ENCODE peak calls at places on chromosome 21, in seven cellular contexts. W, X, L, R, V, N and Z are unnamed samples.

GRCh38 chr21:15520811-15521643 is 208.8 kb upstream of the USP25 start:
- DNase-seq in W (peak; percentile 27), X (no peak), L (no peak), R (no peak), V (no peak), N (no peak), Z (no peak)

GRCh38 chr21:17576080-17576835 is 36.4 kb downstream of the BTG3 start:
- DNase-seq in W (no peak), X (peak; percentile 7), L (no peak), R (no peak), V (no peak), N (no peak), Z (no peak)

GRCh38 chr21:35410123-35410522 is 361.0 kb upstream of the RUNX1 start:
- DNase-seq in W (no peak), X (no peak), L (no peak), R (no peak), V (no peak), N (no peak), Z (no peak)

GRCh38 chr21:18252686-18253085 is 8.1 kb downstream of the CHODL start:
- DNase-seq in W (no peak), X (no peak), L (no peak), R (no peak), V (peak; percentile 22), N (no peak), Z (no peak)

GRCh38 chr21:43971201-43971991 is 40.7 kb upstream of the TRAPPC10 start:
- DNase-seq in W (no peak), X (no peak), L (no peak), R (no peak), V (no peak), N (peak; percentile 28), Z (no peak)

GRCh38 chr21:31529406-31529805 is 130.1 kb upstream of the SOD1 start:
- DNase-seq in W (no peak), X (no peak), L (no peak), R (no peak), V (no peak), N (no peak), Z (no peak)

GRCh38 chr21:38918629-38919346 is 113.1 kb downstream of the ETS2 start:
- DNase-seq in W (peak; percentile 40), X (no peak), L (no peak), R (no peak), V (no peak), N (no peak), Z (no peak)

GRCh38 chr21:32889596-32889995 is 118.0 kb upstream of the PAXBP1 start:
- DNase-seq in W (no peak), X (no peak), L (no peak), R (no peak), V (no peak), N (no peak), Z (no peak)

GRCh38 chr21:39660596-39660995 is 47.9 kb downstream of the B3GALT5 start:
- DNase-seq in W (peak; percentile 79), X (no peak), L (no peak), R (peak; percentile 58), V (peak; percentile 49), N (peak; percentile 71), Z (no peak)

GRCh38 chr21:17580319-17580718 is 32.4 kb downstream of the BTG3 start:
- DNase-seq in W (no peak), X (no peak), L (no peak), R (no peak), V (no peak), N (no peak), Z (no peak)

GRCh38 chr21:34524671-34525601 is 12.9 kb upstream of the KCNE1 start:
- DNase-seq in W (peak; percentile 56), X (no peak), L (no peak), R (no peak), V (no peak), N (no peak), Z (no peak)

GRCh38 chr21:35053356-35054096 is 4.4 kb upstream of the RUNX1 start:
- DNase-seq in W (peak; percentile 10), X (peak; percentile 14), L (no peak), R (no peak), V (no peak), N (no peak), Z (no peak)

GRCh38 chr21:39136711-39137110 is 46.5 kb downstream of the PSMG1 start:
- DNase-seq in W (no peak), X (no peak), L (no peak), R (no peak), V (no peak), N (no peak), Z (no peak)

GRCh38 chr21:31497939-31498338 is 153.9 kb upstream of the TIAM1 start:
- DNase-seq in W (no peak), X (no peak), L (no peak), R (no peak), V (no peak), N (no peak), Z (no peak)

GRCh38 chr21:31511258-31511657 is 148.2 kb upstream of the SOD1 start:
- DNase-seq in W (no peak), X (no peak), L (no peak), R (no peak), V (no peak), N (no peak), Z (no peak)

GRCh38 chr21:14120091-14120734 is 90.5 kb downstream of the LIPI start:
- DNase-seq in W (peak; percentile 33), X (peak; percentile 52), L (no peak), R (peak; percentile 49), V (no peak), N (no peak), Z (no peak)

GRCh38 chr21:25453524-25453923 is 153.8 kb downstream of the MRPL39 start:
- DNase-seq in W (no peak), X (no peak), L (no peak), R (no peak), V (no peak), N (no peak), Z (no peak)

GRCh38 chr21:33412832-33413519 is 9.8 kb downstream of the IFNGR2 start:
- DNase-seq in W (peak; percentile 71), X (no peak), L (no peak), R (peak; percentile 58), V (no peak), N (no peak), Z (no peak)

GRCh38 chr21:43993420-43993934 is 18.6 kb upstream of the TRAPPC10 start:
- DNase-seq in W (no peak), X (no peak), L (no peak), R (no peak), V (no peak), N (no peak), Z (no peak)

GRCh38 chr21:42849759-42850412 is 29.5 kb downstream of the WDR4 start:
- DNase-seq in W (no peak), X (no peak), L (no peak), R (no peak), V (no peak), N (no peak), Z (no peak)

GRCh38 chr21:42850866-42851391 is 28.4 kb downstream of the WDR4 start:
- DNase-seq in W (no peak), X (peak; percentile 12), L (no peak), R (no peak), V (no peak), N (no peak), Z (no peak)

GRCh38 chr21:42847726-42848125 is 31.6 kb downstream of the WDR4 start:
- DNase-seq in W (no peak), X (no peak), L (no peak), R (no peak), V (no peak), N (no peak), Z (no peak)

GRCh38 chr21:42850463-42850862 is 28.9 kb downstream of the WDR4 start:
- DNase-seq in W (no peak), X (no peak), L (no peak), R (no peak), V (no peak), N (no peak), Z (no peak)

DNA sequence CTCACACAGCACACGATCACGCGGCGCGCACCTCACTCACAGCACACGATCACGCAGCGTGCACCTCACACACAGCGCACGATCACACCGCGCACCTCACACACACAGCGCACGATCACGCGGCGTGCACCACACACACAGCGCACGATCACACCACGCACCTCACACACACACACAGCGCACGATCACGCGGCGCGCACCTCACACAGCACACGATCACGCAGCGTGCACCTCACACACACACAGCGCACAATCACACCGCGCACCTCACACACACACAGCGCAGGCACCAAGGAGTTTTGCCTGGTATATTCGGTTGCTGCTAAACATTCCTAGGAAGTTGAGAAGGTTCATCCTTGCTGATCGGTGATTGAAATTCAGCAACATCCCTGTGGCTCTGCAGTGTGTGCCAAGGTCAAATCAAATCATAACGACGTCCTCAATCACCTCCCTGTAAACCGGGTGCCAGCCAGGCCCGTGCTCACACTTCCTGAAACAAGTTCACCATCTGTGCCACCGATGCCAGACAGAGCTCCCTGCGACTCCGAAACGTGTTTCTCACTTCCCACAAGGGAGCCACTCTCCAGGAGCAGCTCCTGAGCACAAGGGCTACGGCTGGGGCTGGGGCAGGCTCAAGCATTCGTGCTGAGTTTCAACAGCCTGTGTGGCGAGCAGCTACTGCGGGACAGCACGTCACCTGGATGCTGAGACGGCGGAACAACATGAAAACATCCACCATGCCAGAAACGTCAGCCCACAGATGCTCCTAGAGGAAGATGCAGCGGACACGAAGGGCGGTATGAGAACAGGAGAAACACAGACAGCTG is 30.2 kb downstream of the WDR4 start:
- DNase-seq in W (no peak), X (no peak), L (no peak), R (no peak), V (no peak), N (no peak), Z (no peak)
- H3K36me3 ChIP-seq in W (no peaks in the 10 kb centered on the region), X (peaks cover 23% of the 10 kb centered on the region), L (peaks cover 52% of the 10 kb centered on the region), R (peaks cover 2% of the 10 kb centered on the region), V (peaks cover 19% of the 10 kb centered on the region), N (no peaks in the 10 kb centered on the region), Z (peaks cover 36% of the 10 kb centered on the region)

GRCh38 chr21:27212444-27212843 is 245.6 kb upstream of the ADAMTS5 start:
- DNase-seq in W (no peak), X (no peak), L (no peak), R (no peak), V (no peak), N (no peak), Z (no peak)
- H3K4me1 ChIP-seq in W (no peaks in the 10 kb centered on the region), X (no peaks in the 10 kb centered on the region), L (no peaks in the 10 kb centered on the region), R (no peaks in the 10 kb centered on the region), V (no peaks in the 10 kb centered on the region), N (no peaks in the 10 kb centered on the region), Z (no peaks in the 10 kb centered on the region)

DNA sequence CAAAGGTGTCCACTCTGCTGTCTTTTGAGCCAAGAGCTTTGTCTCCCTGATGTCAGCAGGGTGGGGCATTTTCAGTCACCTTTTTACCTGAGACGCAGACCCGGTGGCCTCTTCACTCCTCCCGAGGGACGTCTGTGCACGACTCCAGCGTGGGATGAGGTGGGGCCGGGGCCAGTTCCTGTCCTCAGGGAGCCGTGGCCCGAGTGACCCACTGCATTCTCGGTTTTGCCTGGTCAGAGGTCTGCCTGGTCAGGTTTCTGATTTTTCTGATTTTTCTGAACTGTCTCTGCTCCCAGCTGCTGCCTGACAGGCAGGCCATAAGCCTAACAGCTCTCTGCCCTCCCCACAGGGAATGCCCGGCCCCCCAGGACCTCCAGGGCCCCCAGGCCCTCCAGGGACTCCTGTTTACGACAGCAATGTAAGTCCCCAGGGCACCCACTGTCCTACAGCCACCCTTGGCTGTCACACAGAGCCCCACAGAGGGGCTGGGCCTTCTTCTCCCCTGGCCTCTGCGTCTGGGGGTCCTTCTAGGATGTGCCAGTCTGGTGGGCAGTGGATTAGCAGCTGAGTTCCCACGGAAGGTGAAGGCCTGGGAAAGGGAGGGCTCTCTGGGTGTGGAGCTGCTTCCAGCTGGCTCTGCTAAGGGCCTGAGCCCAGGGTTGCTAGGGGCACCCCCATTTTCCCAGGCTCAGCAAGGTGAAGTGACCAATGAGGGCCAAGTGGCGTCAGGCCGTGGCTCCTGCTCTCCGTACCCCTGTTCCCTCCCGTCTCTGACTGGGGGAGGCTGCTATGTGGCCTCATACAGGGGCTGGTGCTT is 45.9 kb downstream of the SLC19A1 start:
- DNase-seq in W (no peak), X (no peak), L (no peak), R (no peak), V (peak; percentile 12), N (no peak), Z (no peak)
- H3K36me3 ChIP-seq in W (no peaks in the 10 kb centered on the region), X (peaks cover 35% of the 10 kb centered on the region), L (no peaks in the 10 kb centered on the region), R (no peaks in the 10 kb centered on the region), V (peaks cover 3% of the 10 kb centered on the region), N (peaks cover 3% of the 10 kb centered on the region), Z (peaks cover 72% of the 10 kb centered on the region)

GRCh38 chr21:36705679-36706481 is 7.0 kb downstream of the SIM2 start:
- DNase-seq in W (no peak), X (no peak), L (no peak), R (peak; percentile 13), V (no peak), N (no peak), Z (no peak)
- H3K4me1 ChIP-seq in W (peaks cover 19% of the 10 kb centered on the region), X (peaks cover 4% of the 10 kb centered on the region), L (peaks cover 12% of the 10 kb centered on the region), R (peaks cover 12% of the 10 kb centered on the region), V (peaks cover 73% of the 10 kb centered on the region), N (peaks cover 40% of the 10 kb centered on the region), Z (peaks cover 28% of the 10 kb centered on the region)